ENCODE peak calls at places on chromosomes 11 and 22, in ten cellular contexts. One of them, this sample, is unnamed.

GRCh38 chr11:64101461-64101860 is 64.5 kb downstream of the MACROD1 start:
- DNase-seq in T-cell: no peak
- DNase-seq in activated CD4-positive, CD25-positive, alpha-beta regulatory T cell treated with anti-CD3 and anti-CD28 coated beads, Interleukin-2, amount 50 U/mL, for 16 hours: no peak
- DNase-seq in HEK293T: no peak
- DNase-seq in effector memory CD8-positive, alpha-beta T cell: no peak
- DNase-seq in AG09319: no peak
- DNase-seq in NCI-H2081: no peak
- DNase-seq in HTR-8/SVneo: no peak
- DNase-seq in activated CD8-positive, alpha-beta memory T cell treated with anti-CD3 and anti-CD28 coated beads for 4 hours: no peak
- DNase-seq in cardiac muscle cell: no peak
- DNase-seq in this sample: no peak

GRCh38 chr11:12207384-12208150 is 97.2 kb downstream of the MICAL2 start:
- DNase-seq in AG09319: no peak
- DNase-seq in HEK293T: no peak
- DNase-seq in T-cell: no peak
- DNase-seq in activated CD4-positive, CD25-positive, alpha-beta regulatory T cell treated with anti-CD3 and anti-CD28 coated beads, Interleukin-2, amount 50 U/mL, for 16 hours: no peak
- DNase-seq in activated CD8-positive, alpha-beta memory T cell treated with anti-CD3 and anti-CD28 coated beads for 4 hours: no peak
- DNase-seq in cardiac muscle cell: no peak
- DNase-seq in effector memory CD8-positive, alpha-beta T cell: no peak
- DNase-seq in NCI-H2081: no peak
- DNase-seq in HTR-8/SVneo: no peak
- DNase-seq in this sample: no peak

GRCh38 chr22:23064381-23065068 is 5.8 kb upstream of the GNAZ start:
- DNase-seq in NCI-H2081: no peak
- DNase-seq in activated CD8-positive, alpha-beta memory T cell treated with anti-CD3 and anti-CD28 coated beads for 4 hours: no peak
- DNase-seq in cardiac muscle cell: no peak
- DNase-seq in activated CD4-positive, CD25-positive, alpha-beta regulatory T cell treated with anti-CD3 and anti-CD28 coated beads, Interleukin-2, amount 50 U/mL, for 16 hours: no peak
- DNase-seq in HEK293T: no peak
- DNase-seq in AG09319: no peak
- DNase-seq in effector memory CD8-positive, alpha-beta T cell: no peak
- DNase-seq in HTR-8/SVneo: no peak
- DNase-seq in T-cell: no peak
- DNase-seq in this sample: no peak

GRCh38 chr11:111612211-111612610 is 10.0 kb downstream of the SIK2 start:
- DNase-seq in T-cell: no peak
- DNase-seq in HEK293T: no peak
- DNase-seq in effector memory CD8-positive, alpha-beta T cell: no peak
- DNase-seq in HTR-8/SVneo: no peak
- DNase-seq in activated CD4-positive, CD25-positive, alpha-beta regulatory T cell treated with anti-CD3 and anti-CD28 coated beads, Interleukin-2, amount 50 U/mL, for 16 hours: no peak
- DNase-seq in activated CD8-positive, alpha-beta memory T cell treated with anti-CD3 and anti-CD28 coated beads for 4 hours: no peak
- DNase-seq in NCI-H2081: no peak
- DNase-seq in cardiac muscle cell: no peak
- DNase-seq in AG09319: no peak
- DNase-seq in this sample: no peak

GRCh38 chr11:57485217-57486007 is 25.1 kb downstream of the RTN4RL2 start:
- DNase-seq in HEK293T: no peak
- DNase-seq in cardiac muscle cell: no peak
- DNase-seq in activated CD4-positive, CD25-positive, alpha-beta regulatory T cell treated with anti-CD3 and anti-CD28 coated beads, Interleukin-2, amount 50 U/mL, for 16 hours: no peak
- DNase-seq in NCI-H2081: no peak
- DNase-seq in HTR-8/SVneo: no peak
- DNase-seq in activated CD8-positive, alpha-beta memory T cell treated with anti-CD3 and anti-CD28 coated beads for 4 hours: no peak
- DNase-seq in effector memory CD8-positive, alpha-beta T cell: no peak
- DNase-seq in AG09319: no peak
- DNase-seq in T-cell: no peak
- DNase-seq in this sample: no peak

GRCh38 chr11:68406318-68407313 is 53.9 kb upstream of the PPP6R3 start:
- DNase-seq in activated CD4-positive, CD25-positive, alpha-beta regulatory T cell treated with anti-CD3 and anti-CD28 coated beads, Interleukin-2, amount 50 U/mL, for 16 hours: no peak
- DNase-seq in activated CD8-positive, alpha-beta memory T cell treated with anti-CD3 and anti-CD28 coated beads for 4 hours: no peak
- DNase-seq in T-cell: no peak
- DNase-seq in HTR-8/SVneo: no peak
- DNase-seq in cardiac muscle cell: no peak
- DNase-seq in effector memory CD8-positive, alpha-beta T cell: no peak
- DNase-seq in HEK293T: no peak
- DNase-seq in NCI-H2081: no peak
- DNase-seq in AG09319: no peak
- DNase-seq in this sample: no peak

GRCh38 chr11:8247312-8247711 is 16.4 kb downstream of the LMO1 start:
- DNase-seq in AG09319: no peak
- DNase-seq in HTR-8/SVneo: no peak
- DNase-seq in T-cell: no peak
- DNase-seq in effector memory CD8-positive, alpha-beta T cell: no peak
- DNase-seq in HEK293T: peak; percentile 55
- DNase-seq in NCI-H2081: peak; percentile 20
- DNase-seq in cardiac muscle cell: no peak
- DNase-seq in activated CD8-positive, alpha-beta memory T cell treated with anti-CD3 and anti-CD28 coated beads for 4 hours: no peak
- DNase-seq in activated CD4-positive, CD25-positive, alpha-beta regulatory T cell treated with anti-CD3 and anti-CD28 coated beads, Interleukin-2, amount 50 U/mL, for 16 hours: no peak
- DNase-seq in this sample: no peak

GRCh38 chr22:26481694-26482093 is 1.9 kb downstream of the HPS4 start:
- DNase-seq in cardiac muscle cell: no peak
- DNase-seq in effector memory CD8-positive, alpha-beta T cell: no peak
- DNase-seq in activated CD4-positive, CD25-positive, alpha-beta regulatory T cell treated with anti-CD3 and anti-CD28 coated beads, Interleukin-2, amount 50 U/mL, for 16 hours: no peak
- DNase-seq in HEK293T: no peak
- DNase-seq in HTR-8/SVneo: no peak
- DNase-seq in activated CD8-positive, alpha-beta memory T cell treated with anti-CD3 and anti-CD28 coated beads for 4 hours: no peak
- DNase-seq in AG09319: no peak
- DNase-seq in NCI-H2081: no peak
- DNase-seq in T-cell: no peak
- DNase-seq in this sample: no peak

GRCh38 chr11:13463779-13464290 is 813 bp upstream of the BTBD10 start:
- DNase-seq in AG09319: no peak
- DNase-seq in effector memory CD8-positive, alpha-beta T cell: no peak
- DNase-seq in HTR-8/SVneo: no peak
- DNase-seq in T-cell: no peak
- DNase-seq in activated CD8-positive, alpha-beta memory T cell treated with anti-CD3 and anti-CD28 coated beads for 4 hours: no peak
- DNase-seq in NCI-H2081: no peak
- DNase-seq in activated CD4-positive, CD25-positive, alpha-beta regulatory T cell treated with anti-CD3 and anti-CD28 coated beads, Interleukin-2, amount 50 U/mL, for 16 hours: no peak
- DNase-seq in HEK293T: no peak
- DNase-seq in cardiac muscle cell: no peak
- DNase-seq in this sample: no peak

GRCh38 chr11:132874638-132875037 is 657.7 kb downstream of the OPCML start:
- DNase-seq in HTR-8/SVneo: peak; percentile 15
- DNase-seq in activated CD8-positive, alpha-beta memory T cell treated with anti-CD3 and anti-CD28 coated beads for 4 hours: no peak
- DNase-seq in HEK293T: no peak
- DNase-seq in effector memory CD8-positive, alpha-beta T cell: no peak
- DNase-seq in NCI-H2081: no peak
- DNase-seq in activated CD4-positive, CD25-positive, alpha-beta regulatory T cell treated with anti-CD3 and anti-CD28 coated beads, Interleukin-2, amount 50 U/mL, for 16 hours: no peak
- DNase-seq in AG09319: no peak
- DNase-seq in T-cell: no peak
- DNase-seq in cardiac muscle cell: no peak
- DNase-seq in this sample: no peak

GRCh38 chr11:102924851-102925380 is 30.6 kb downstream of the MMP13 start:
- DNase-seq in HTR-8/SVneo: no peak
- DNase-seq in AG09319: no peak
- DNase-seq in T-cell: no peak
- DNase-seq in HEK293T: no peak
- DNase-seq in NCI-H2081: no peak
- DNase-seq in activated CD4-positive, CD25-positive, alpha-beta regulatory T cell treated with anti-CD3 and anti-CD28 coated beads, Interleukin-2, amount 50 U/mL, for 16 hours: no peak
- DNase-seq in activated CD8-positive, alpha-beta memory T cell treated with anti-CD3 and anti-CD28 coated beads for 4 hours: no peak
- DNase-seq in cardiac muscle cell: no peak
- DNase-seq in effector memory CD8-positive, alpha-beta T cell: no peak
- DNase-seq in this sample: no peak

GRCh38 chr22:21697866-21698265 is 32.1 kb downstream of the PPIL2 start:
- DNase-seq in activated CD8-positive, alpha-beta memory T cell treated with anti-CD3 and anti-CD28 coated beads for 4 hours: no peak
- DNase-seq in T-cell: no peak
- DNase-seq in activated CD4-positive, CD25-positive, alpha-beta regulatory T cell treated with anti-CD3 and anti-CD28 coated beads, Interleukin-2, amount 50 U/mL, for 16 hours: no peak
- DNase-seq in NCI-H2081: no peak
- DNase-seq in cardiac muscle cell: no peak
- DNase-seq in HTR-8/SVneo: no peak
- DNase-seq in AG09319: no peak
- DNase-seq in effector memory CD8-positive, alpha-beta T cell: no peak
- DNase-seq in HEK293T: no peak
- DNase-seq in this sample: no peak

GRCh38 chr11:73931039-73931645 is 19.7 kb upstream of the DNAJB13 start:
- DNase-seq in effector memory CD8-positive, alpha-beta T cell: no peak
- DNase-seq in T-cell: no peak
- DNase-seq in activated CD8-positive, alpha-beta memory T cell treated with anti-CD3 and anti-CD28 coated beads for 4 hours: no peak
- DNase-seq in NCI-H2081: peak; percentile 67
- DNase-seq in AG09319: peak; percentile 29
- DNase-seq in activated CD4-positive, CD25-positive, alpha-beta regulatory T cell treated with anti-CD3 and anti-CD28 coated beads, Interleukin-2, amount 50 U/mL, for 16 hours: no peak
- DNase-seq in HEK293T: peak; percentile 69
- DNase-seq in cardiac muscle cell: peak; percentile 74
- DNase-seq in HTR-8/SVneo: peak; percentile 87
- DNase-seq in this sample: no peak